ENCODE peak calls at places on chromosomes 1 and 21, in five cellular contexts. M is psoas muscle, D is cardiac fibroblast, W is Panc1, U is nephron progenitor cell. P is an unnamed sample.

GRCh38 chr1:236812334-236813030 is 17.4 kb downstream of the MTR start:
- DNase-seq in M (no peak), D (no peak), W (no peak), U (no peak), P (no peak)

GRCh38 chr1:152049291-152050073 is 12.7 kb upstream of the S100A11 start:
- DNase-seq in M (no peak), D (peak; percentile 78), W (no peak), U (no peak), P (no peak)

GRCh38 chr1:199009447-199009846 is 370.6 kb downstream of the PTPRC start:
- DNase-seq in M (no peak), D (no peak), W (no peak), U (no peak), P (no peak)

GRCh38 chr1:21865943-21866628 is 54.0 kb downstream of the LDLRAD2 start:
- DNase-seq in M (peak; percentile 32), D (no peak), W (no peak), U (peak; percentile 27), P (no peak)

GRCh38 chr1:208183977-208184901 is 59.9 kb downstream of the PLXNA2 start:
- DNase-seq in M (peak; percentile 82), D (peak; percentile 92), W (no peak), U (no peak), P (no peak)

GRCh38 chr1:15020943-15021745 is 132.4 kb upstream of the TMEM51 start:
- DNase-seq in M (peak; percentile 58), D (no peak), W (no peak), U (no peak), P (no peak)

GRCh38 chr1:226362891-226363447 is 44.9 kb downstream of the PARP1 start:
- DNase-seq in M (no peak), D (no peak), W (no peak), U (no peak), P (no peak)

GRCh38 chr1:181013144-181013543 is 9.5 kb downstream of the STX6 start:
- DNase-seq in M (no peak), D (peak; percentile 25), W (no peak), U (no peak), P (no peak)

GRCh38 chr1:3543076-3544049 is 67.9 kb downstream of the MEGF6 start:
- DNase-seq in M (no peak), D (peak; percentile 85), W (no peak), U (peak; percentile 39), P (no peak)

GRCh38 chr21:33396966-33397365 is 6.2 kb upstream of the IFNGR2 start:
- DNase-seq in M (no peak), D (peak; percentile 90), W (no peak), U (no peak), P (no peak)

GRCh38 chr1:51750729-51751128 is 127.8 kb downstream of the NRDC start:
- DNase-seq in M (no peak), D (peak; percentile 38), W (no peak), U (no peak), P (no peak)

GRCh38 chr1:204637985-204638356 is 47.6 kb downstream of the LRRN2 start:
- DNase-seq in M (no peak), D (no peak), W (no peak), U (no peak), P (peak; percentile 30)

GRCh38 chr21:42648606-42649005 is 4.8 kb upstream of the PDE9A start:
- DNase-seq in M (peak; percentile 18), D (no peak), W (no peak), U (no peak), P (no peak)

GRCh38 chr1:36464605-36465393 is 615 bp upstream of the MRPS15 start:
- DNase-seq in M (no peak), D (peak; percentile 40), W (peak; percentile 15), U (no peak), P (no peak)

GRCh38 chr1:37732111-37732780 is 32.7 kb downstream of the EPHA10 start:
- DNase-seq in M (peak; percentile 34), D (no peak), W (no peak), U (no peak), P (no peak)

GRCh38 chr1:111471012-111471411 is 2.8 kb upstream of the C1orf162 start:
- DNase-seq in M (peak; percentile 61), D (no peak), W (no peak), U (no peak), P (no peak)

GRCh38 chr1:940121-941026 is 16.7 kb downstream of the SAMD11 start:
- DNase-seq in M (peak; percentile 73), D (peak; percentile 72), W (no peak), U (peak; percentile 77), P (no peak)

GRCh38 chr1:20153000-20153418 is 13.9 kb downstream of the PLA2G2F start:
- DNase-seq in M (peak; percentile 76), D (peak; percentile 29), W (no peak), U (peak; percentile 22), P (no peak)

GRCh38 chr21:37915941-37916794 is at the start of gene KCNJ6:
- DNase-seq in M (no peak), D (peak; percentile 51), W (no peak), U (peak; percentile 88), P (peak; percentile 85)

GRCh38 chr21:34613679-34614442 is 1.1 kb downstream of the RCAN1 start:
- DNase-seq in M (no peak), D (peak; percentile 15), W (no peak), U (no peak), P (no peak)

GRCh38 chr1:183633676-183634343 is 1.8 kb downstream of the ARPC5 start:
- DNase-seq in M (no peak), D (peak; percentile 85), W (peak; percentile 56), U (no peak), P (no peak)

GRCh38 chr21:28391938-28392337 is 600.7 kb downstream of the LTN1 start:
- DNase-seq in M (no peak), D (no peak), W (no peak), U (no peak), P (no peak)

GRCh38 chr21:43881283-43881682 is 16.3 kb downstream of the AGPAT3 start:
- DNase-seq in M (no peak), D (no peak), W (no peak), U (no peak), P (no peak)

GRCh38 chr1:206506803-206507394 is 432 bp upstream of the RASSF5 start:
- DNase-seq in M (peak; percentile 53), D (no peak), W (no peak), U (peak; percentile 38), P (no peak)

GRCh38 chr1:5343256-5344020 is 648.8 kb downstream of the NPHP4 start:
- DNase-seq in M (no peak), D (no peak), W (no peak), U (peak; percentile 8), P (no peak)

GRCh38 chr1:40612345-40612831 is 53.1 kb downstream of the RIMS3 start:
- DNase-seq in M (no peak), D (peak; percentile 77), W (peak; percentile 64), U (peak; percentile 77), P (peak; percentile 74)

GRCh38 chr1:46516551-46516950 is 26.9 kb downstream of the DMBX1 start:
- DNase-seq in M (peak; percentile 7), D (no peak), W (no peak), U (no peak), P (no peak)

GRCh38 chr1:46515576-46515975 is 25.9 kb downstream of the DMBX1 start:
- DNase-seq in M (peak; percentile 31), D (no peak), W (no peak), U (no peak), P (no peak)

GRCh38 chr1:46517932-46518498 is 28.4 kb downstream of the DMBX1 start:
- DNase-seq in M (peak; percentile 15), D (no peak), W (no peak), U (no peak), P (no peak)

GRCh38 chr1:46516140-46516539 is 26.5 kb downstream of the DMBX1 start:
- DNase-seq in M (no peak), D (no peak), W (no peak), U (no peak), P (no peak)

GRCh38 chr1:46517010-46517600 is 27.5 kb downstream of the DMBX1 start:
- DNase-seq in M (peak; percentile 20), D (no peak), W (no peak), U (peak; percentile 50), P (no peak)
- TF ChIP-seq CTCF in M (no peak), D (no peak), W (no peak), U (no peak), P (no peak)

GRCh38 chr1:86146566-86146965 is 10.0 kb downstream of the COL24A1 start:
- DNase-seq in M (no peak), D (no peak), W (no peak), U (no peak), P (no peak)
- TF ChIP-seq CTCF in M (peak; percentile 14), D (no peak), W (peak; percentile 34), U (no peak), P (peak; percentile 15)

DNA sequence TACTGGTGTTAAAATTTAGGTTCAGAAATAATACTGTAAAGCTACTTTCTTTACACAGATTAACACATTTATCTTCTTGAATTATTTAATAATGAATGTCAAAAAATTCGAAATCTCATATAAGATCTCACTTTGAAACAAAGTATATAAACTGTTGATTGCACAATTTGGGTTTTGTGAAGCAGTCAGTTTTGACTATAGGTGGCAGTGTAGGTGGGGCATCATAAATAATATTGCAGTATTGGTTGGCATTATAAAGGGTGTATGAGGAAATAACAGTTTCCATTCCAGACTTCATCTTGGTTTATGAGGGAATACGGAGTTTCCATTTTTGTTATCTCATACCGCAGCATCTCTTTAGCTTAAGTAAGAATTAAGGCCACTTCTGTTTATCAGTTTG is 49.9 kb downstream of the SUCO start:
- DNase-seq in M (no peak), D (no peak), W (no peak), U (no peak), P (no peak)
- TF ChIP-seq CTCF in M (no peak), D (peak; percentile 4), W (peak; percentile 24), U (no peak), P (no peak)

GRCh38 chr21:45695086-45695485 is 51.6 kb downstream of the PCBP3 start:
- DNase-seq in M (no peak), D (no peak), W (no peak), U (peak; percentile 20), P (no peak)
- TF ChIP-seq CTCF in M (no peak), D (no peak), W (peak; percentile 30), U (peak; percentile 42), P (peak; percentile 27)

GRCh38 chr1:91997607-91998195 is 32.1 kb upstream of the EPHX4 start:
- DNase-seq in M (no peak), D (peak; percentile 73), W (peak; percentile 22), U (peak; percentile 27), P (peak; percentile 23)
- TF ChIP-seq CTCF in M (peak; percentile 24), D (peak; percentile 53), W (peak; percentile 61), U (peak; percentile 67), P (peak; percentile 82)

GRCh38 chr1:93061895-93062792 is 16.9 kb upstream of the MTF2 start:
- DNase-seq in M (no peak), D (peak; percentile 66), W (no peak), U (no peak), P (no peak)

GRCh38 chr1:93056649-93057048 is 22.4 kb upstream of the MTF2 start:
- DNase-seq in M (no peak), D (no peak), W (no peak), U (no peak), P (no peak)

GRCh38 chr1:93051961-93052360 is 27.1 kb upstream of the MTF2 start:
- DNase-seq in M (no peak), D (no peak), W (no peak), U (no peak), P (no peak)

GRCh38 chr1:93056214-93056613 is 22.9 kb upstream of the MTF2 start:
- DNase-seq in M (no peak), D (peak; percentile 37), W (no peak), U (peak; percentile 57), P (peak; percentile 48)
- TF ChIP-seq CTCF in M (no peak), D (no peak), W (no peak), U (no peak), P (no peak)

P was measured in neural crest cell.